ENCODE peak calls at places on chromosomes 16 and 17, in seven cellular contexts. S, J, P, K, G, Z and U are unnamed samples.

GRCh38 chr16:4763791-4764190 is 3.2 kb downstream of the ZNF500 start:
- DNase-seq in S (no peak), J (no peak), P (no peak), K (no peak), G (no peak), Z (no peak), U (no peak)

GRCh38 chr16:25464058-25464457 is 206.4 kb upstream of the ZKSCAN2 start:
- DNase-seq in S (no peak), J (no peak), P (peak; percentile 7), K (no peak), G (no peak), Z (no peak), U (no peak)

GRCh38 chr17:49434821-49435581 is 20.3 kb upstream of the PHB1 start:
- DNase-seq in S (peak; percentile 95), J (no peak), P (peak; percentile 57), K (peak; percentile 55), G (no peak), Z (peak; percentile 70), U (no peak)

GRCh38 chr16:21116148-21116693 is 34.4 kb downstream of the DNAH3 start:
- DNase-seq in S (no peak), J (no peak), P (no peak), K (no peak), G (no peak), Z (no peak), U (no peak)

GRCh38 chr17:3471599-3471998 is at the start of gene SPATA22:
- DNase-seq in S (no peak), J (no peak), P (no peak), K (no peak), G (no peak), Z (no peak), U (no peak)

GRCh38 chr17:27481327-27481726 is 25.1 kb downstream of the KSR1 start:
- DNase-seq in S (no peak), J (no peak), P (no peak), K (no peak), G (no peak), Z (no peak), U (no peak)

GRCh38 chr17:76561799-76562268 is 22.0 kb downstream of the PRCD start:
- DNase-seq in S (no peak), J (no peak), P (no peak), K (no peak), G (no peak), Z (no peak), U (no peak)

GRCh38 chr16:67098599-67098998 is 11.1 kb upstream of the PHAF1 start:
- DNase-seq in S (no peak), J (no peak), P (no peak), K (no peak), G (no peak), Z (no peak), U (no peak)

GRCh38 chr17:45873728-45874127 is 20.6 kb upstream of the MAPT start:
- DNase-seq in S (no peak), J (no peak), P (no peak), K (no peak), G (no peak), Z (no peak), U (no peak)

GRCh38 chr16:84599528-84600202 is 18.2 kb downstream of the COTL1 start:
- DNase-seq in S (no peak), J (no peak), P (peak; percentile 69), K (peak; percentile 60), G (peak; percentile 89), Z (peak; percentile 56), U (no peak)

GRCh38 chr17:19254651-19255050 is 17.5 kb downstream of the EPN2 start:
- DNase-seq in S (no peak), J (no peak), P (no peak), K (no peak), G (no peak), Z (no peak), U (no peak)

GRCh38 chr17:71759422-71760060 is 361.3 kb upstream of the SOX9 start:
- DNase-seq in S (no peak), J (no peak), P (no peak), K (no peak), G (no peak), Z (no peak), U (no peak)

GRCh38 chr17:71760062-71760720 is 360.6 kb upstream of the SOX9 start:
- DNase-seq in S (no peak), J (no peak), P (no peak), K (no peak), G (no peak), Z (no peak), U (no peak)

GRCh38 chr17:71765437-71765836 is 355.4 kb upstream of the SOX9 start:
- DNase-seq in S (no peak), J (no peak), P (no peak), K (no peak), G (no peak), Z (no peak), U (no peak)

GRCh38 chr17:71762526-71762925 is 358.3 kb upstream of the SOX9 start:
- DNase-seq in S (no peak), J (no peak), P (no peak), K (no peak), G (no peak), Z (no peak), U (no peak)

GRCh38 chr17:71764507-71764906 is 356.3 kb upstream of the SOX9 start:
- DNase-seq in S (peak; percentile 7), J (no peak), P (peak; percentile 45), K (peak; percentile 63), G (no peak), Z (no peak), U (no peak)
- TF ChIP-seq CTCF in S (peak; percentile 12), J (peak; percentile 49), P (peak; percentile 37), K (peak; percentile 34), G (no peak), Z (no peak), U (no peak)

GRCh38 chr17:4733073-4733531 is 1.9 kb downstream of the MED11 start:
- DNase-seq in S (no peak), J (no peak), P (no peak), K (no peak), G (peak; percentile 77), Z (no peak), U (no peak)
- TF ChIP-seq CTCF in S (no peak), J (peak; percentile 23), P (peak; percentile 9), K (no peak), G (peak; percentile 39), Z (no peak), U (no peak)

GRCh38 chr16:57661936-57662906 is 5.9 kb upstream of the ADGRG3 start:
- DNase-seq in S (no peak), J (no peak), P (no peak), K (no peak), G (no peak), Z (no peak), U (no peak)

GRCh38 chr16:57663436-57663835 is 4.7 kb upstream of the ADGRG3 start:
- DNase-seq in S (no peak), J (no peak), P (no peak), K (no peak), G (no peak), Z (no peak), U (no peak)

GRCh38 chr16:57665541-57665940 is 2.6 kb upstream of the ADGRG3 start:
- DNase-seq in S (no peak), J (no peak), P (no peak), K (no peak), G (no peak), Z (no peak), U (no peak)

GRCh38 chr16:57664662-57665025 is 3.5 kb upstream of the ADGRG3 start:
- DNase-seq in S (no peak), J (no peak), P (no peak), K (no peak), G (no peak), Z (no peak), U (no peak)

GRCh38 chr16:57663917-57664661 is 4.0 kb upstream of the ADGRG3 start:
- DNase-seq in S (no peak), J (no peak), P (no peak), K (peak; percentile 36), G (no peak), Z (no peak), U (no peak)
- TF ChIP-seq CTCF in S (no peak), J (peak; percentile 17), P (no peak), K (no peak), G (no peak), Z (no peak), U (no peak)

GRCh38 chr16:88338111-88338510 is 44.6 kb upstream of the ZNF469 start:
- DNase-seq in S (no peak), J (no peak), P (peak; percentile 22), K (peak; percentile 10), G (no peak), Z (no peak), U (no peak)
- TF ChIP-seq CTCF in S (no peak), J (no peak), P (no peak), K (no peak), G (no peak), Z (no peak), U (no peak)